ENCODE peak calls at places on chromosome 15, in nine cellular contexts. N is transverse colon, I is uterus, U is heart left ventricle, B is A549, E is esophagus squamous epithelium, Z is body of pancreas, J is IMR-90, W is tibial nerve. V is an unnamed sample.

GRCh38 chr15:35727627-35728026 is 181.7 kb upstream of the DPH6 start:
- DNase-seq in W (no peak), Z (no peak), J (no peak), I (no peak), B (no peak), E (no peak), U (no peak), N (no peak), V (no peak)

GRCh38 chr15:33098082-33099058 is 96.1 kb downstream of the FMN1 start:
- DNase-seq in E (no peak), I (no peak), W (no peak), N (no peak), B (no peak), J (peak), Z (no peak), U (no peak), V (no peak)

GRCh38 chr15:69756440-69756839 is 303.8 kb downstream of the RPLP1 start:
- DNase-seq in B (no peak), J (no peak), I (no peak), U (no peak), N (no peak), Z (no peak), W (no peak), E (no peak), V (no peak)

GRCh38 chr15:23866832-23867231 is 179.7 kb upstream of the NDN start:
- DNase-seq in N (no peak), B (peak), J (no peak), W (no peak), Z (no peak), E (no peak), U (no peak), I (no peak), V (no peak)

GRCh38 chr15:88108991-88109390 is 147.5 kb downstream of the NTRK3 start:
- DNase-seq in I (no peak), U (no peak), B (no peak), E (no peak), W (no peak), N (no peak), J (no peak), Z (no peak), V (no peak)

GRCh38 chr15:40991355-40991754 is 38.1 kb downstream of the CHAC1 start:
- DNase-seq in Z (no peak), U (no peak), J (no peak), E (no peak), B (no peak), I (no peak), N (no peak), W (no peak), V (no peak)

GRCh38 chr15:77825143-77825542 is 192.4 kb upstream of the LINGO1 start:
- DNase-seq in E (no peak), W (no peak), N (no peak), U (no peak), I (no peak), B (no peak), Z (no peak), J (no peak), V (no peak)

GRCh38 chr15:98513428-98513991 is 134.8 kb upstream of the IGF1R start:
- DNase-seq in U (no peak), N (no peak), Z (no peak), E (no peak), I (no peak), J (no peak), W (no peak), B (no peak), V (no peak)

GRCh38 chr15:97995881-97996603 is 35.5 kb downstream of the ARRDC4 start:
- DNase-seq in J (no peak), W (no peak), N (peak), U (no peak), E (no peak), Z (peak), I (peak), B (no peak), V (peak)

GRCh38 chr15:71476823-71477222 is 333.5 kb upstream of the NR2E3 start:
- DNase-seq in U (no peak), B (no peak), W (no peak), E (no peak), J (no peak), I (no peak), N (no peak), Z (no peak), V (no peak)

GRCh38 chr15:99037646-99038045 is 30.1 kb upstream of the PGPEP1L start:
- DNase-seq in B (no peak), E (no peak), I (no peak), Z (no peak), W (no peak), J (no peak), U (no peak), N (no peak), V (no peak)

GRCh38 chr15:34754674-34755418 is at the start of gene GJD2:
- DNase-seq in B (no peak), U (no peak), N (no peak), E (no peak), W (no peak), I (no peak), Z (peak), J (no peak), V (peak)

GRCh38 chr15:80893777-80894176 is 95.8 kb downstream of the MESD start:
- DNase-seq in N (no peak), I (no peak), E (no peak), B (no peak), Z (no peak), J (no peak), W (peak), U (peak), V (no peak)

GRCh38 chr15:58441376-58442070 is 9.7 kb downstream of the LIPC start:
- DNase-seq in U (no peak), N (no peak), Z (no peak), B (no peak), W (no peak), J (peak), E (no peak), I (no peak), V (no peak)

GRCh38 chr15:89399390-89400120 is 64.9 kb upstream of the POLG start:
- DNase-seq in U (no peak), J (no peak), N (peak), I (no peak), W (no peak), B (peak), E (no peak), Z (no peak), V (no peak)

GRCh38 chr15:100247228-100248225 is 94.2 kb downstream of the ADAMTS17 start:
- DNase-seq in I (peak), W (no peak), U (no peak), N (no peak), B (no peak), E (no peak), Z (no peak), J (no peak), V (no peak)

GRCh38 chr15:58401991-58402649 is 29.7 kb upstream of the LIPC start:
- DNase-seq in N (no peak), I (peak), Z (no peak), U (no peak), J (no peak), B (no peak), W (no peak), E (no peak), V (no peak)

GRCh38 chr15:87135109-87135508 is 1055.4 kb downstream of the AGBL1 start:
- DNase-seq in I (no peak), E (no peak), B (no peak), J (no peak), Z (no peak), W (no peak), N (no peak), U (no peak), V (no peak)

GRCh38 chr15:61159901-61160300 is 69.2 kb downstream of the RORA start:
- DNase-seq in U (no peak), N (no peak), W (no peak), B (no peak), I (no peak), E (no peak), J (no peak), Z (no peak), V (no peak)

GRCh38 chr15:31517711-31518110 is 191.1 kb downstream of the KLF13 start:
- DNase-seq in B (no peak), W (no peak), E (no peak), N (no peak), U (no peak), J (no peak), Z (no peak), I (no peak), V (no peak)

GRCh38 chr15:40190591-40190990 is 29.7 kb downstream of the BUB1B start:
- DNase-seq in W (no peak), U (no peak), J (peak), N (no peak), B (peak), I (no peak), E (no peak), Z (no peak), V (no peak)

GRCh38 chr15:81046290-81046689 is 45.6 kb downstream of the TLNRD1 start:
- DNase-seq in J (no peak), B (no peak), E (no peak), N (no peak), I (no peak), Z (no peak), U (no peak), W (no peak), V (no peak)

GRCh38 chr15:55915876-55916567 is 77.4 kb downstream of the NEDD4 start:
- DNase-seq in I (no peak), W (no peak), E (no peak), N (no peak), J (peak), B (no peak), Z (no peak), U (no peak), V (no peak)

DNA sequence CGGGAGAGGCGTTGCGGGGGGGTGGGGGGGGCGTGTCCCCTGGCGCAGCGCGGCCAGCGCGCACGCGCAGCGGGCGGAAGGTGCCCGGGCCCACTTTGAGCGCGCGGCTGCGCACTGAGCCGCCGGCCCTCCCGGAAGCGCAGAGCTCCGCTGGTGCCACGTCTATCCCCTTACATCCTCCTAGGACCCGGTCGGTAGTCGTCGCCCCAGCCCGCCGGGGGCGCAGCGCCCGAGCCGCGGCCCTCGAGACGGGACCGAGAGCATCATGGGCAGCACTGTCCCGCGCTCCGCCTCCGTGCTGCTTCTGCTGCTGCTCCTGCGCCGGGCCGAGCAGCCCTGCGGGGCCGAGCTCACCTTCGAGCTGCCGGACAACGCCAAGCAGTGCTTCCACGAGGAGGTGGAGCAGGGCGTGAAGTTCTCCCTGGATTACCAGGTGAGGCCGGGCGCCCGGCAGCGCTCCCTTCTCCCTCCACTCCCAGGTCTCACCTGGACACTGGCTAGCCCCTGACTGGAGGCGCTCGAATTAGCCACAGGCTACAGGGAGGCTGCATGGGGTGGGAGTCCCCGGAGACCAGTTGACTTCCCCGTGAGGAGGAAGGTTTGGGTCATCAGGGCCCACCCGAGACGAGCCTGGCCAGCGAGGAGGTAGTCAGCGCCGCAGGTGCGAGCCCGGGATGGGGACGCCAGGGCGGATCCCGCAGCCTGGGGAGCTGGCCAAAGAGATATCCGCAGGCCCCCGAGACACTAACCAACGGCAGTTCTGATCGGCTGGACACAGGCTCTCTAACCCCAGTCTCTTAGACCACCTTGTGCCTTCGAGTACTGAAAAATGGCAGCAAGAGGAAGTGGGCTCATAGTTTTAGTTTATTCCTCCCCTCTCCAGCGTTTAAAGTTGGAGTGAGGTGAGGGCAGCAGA is at the start of gene TMED3:
- DNase-seq in I (peak), J (peak), B (peak), U (peak), Z (peak), N (peak), E (no peak), W (no peak), V (peak)
- TF ChIP-seq POLR2A in I (no peak), J (peak), B (peak), U (no peak), Z (peak), N (no peak), E (peak), W (no peak), V (no peak)

GRCh38 chr15:47736123-47736786 is 18.9 kb downstream of the SEMA6D start:
- DNase-seq in J (peak), E (no peak), I (no peak), Z (no peak), B (no peak), U (no peak), N (no peak), W (no peak), V (no peak)

GRCh38 chr15:47741907-47742306 is 24.6 kb downstream of the SEMA6D start:
- DNase-seq in W (no peak), Z (no peak), U (no peak), I (no peak), B (no peak), J (no peak), E (no peak), N (no peak), V (no peak)

GRCh38 chr15:47741082-47741481 is 23.8 kb downstream of the SEMA6D start:
- DNase-seq in B (no peak), W (no peak), N (no peak), U (no peak), E (no peak), I (no peak), J (no peak), Z (no peak), V (no peak)

GRCh38 chr15:47733085-47733484 is 15.8 kb downstream of the SEMA6D start:
- DNase-seq in W (no peak), N (peak), Z (no peak), B (no peak), E (no peak), U (no peak), J (no peak), I (no peak), V (no peak)

GRCh38 chr15:47737424-47737823 is 20.1 kb downstream of the SEMA6D start:
- DNase-seq in E (no peak), I (no peak), B (no peak), J (peak), W (no peak), N (no peak), U (no peak), Z (no peak), V (no peak)
- TF ChIP-seq CTCF in E (no peak), I (no peak), B (no peak), J (no peak), W (no peak), N (no peak), U (no peak), Z (no peak), V (no peak)

GRCh38 chr15:66841953-66842681 is 140.1 kb downstream of the SMAD6 start:
- DNase-seq in N (peak), U (peak), J (peak), B (peak), I (peak), W (peak), Z (peak), E (peak), V (peak)
- TF ChIP-seq POLR2A in N (no peak), U (no peak), J (peak), B (peak), I (peak), W (no peak), Z (peak), E (no peak), V (peak)

GRCh38 chr15:84818221-84819131 is 1.3 kb downstream of the ALPK3 start:
- DNase-seq in U (peak), J (peak), E (no peak), W (no peak), B (no peak), Z (peak), N (no peak), I (no peak), V (peak)

GRCh38 chr15:84819791-84820190 is 2.6 kb downstream of the ALPK3 start:
- DNase-seq in E (no peak), B (no peak), I (no peak), W (no peak), N (no peak), Z (no peak), U (no peak), J (no peak), V (no peak)

GRCh38 chr15:84816694-84817460 is at the start of gene ALPK3:
- DNase-seq in B (no peak), I (no peak), J (no peak), E (no peak), W (no peak), U (peak), N (peak), Z (peak), V (peak)

GRCh38 chr15:84819291-84819768 is 2.2 kb downstream of the ALPK3 start:
- DNase-seq in U (peak), J (no peak), I (no peak), B (no peak), E (no peak), Z (no peak), W (no peak), N (no peak), V (peak)

DNA sequence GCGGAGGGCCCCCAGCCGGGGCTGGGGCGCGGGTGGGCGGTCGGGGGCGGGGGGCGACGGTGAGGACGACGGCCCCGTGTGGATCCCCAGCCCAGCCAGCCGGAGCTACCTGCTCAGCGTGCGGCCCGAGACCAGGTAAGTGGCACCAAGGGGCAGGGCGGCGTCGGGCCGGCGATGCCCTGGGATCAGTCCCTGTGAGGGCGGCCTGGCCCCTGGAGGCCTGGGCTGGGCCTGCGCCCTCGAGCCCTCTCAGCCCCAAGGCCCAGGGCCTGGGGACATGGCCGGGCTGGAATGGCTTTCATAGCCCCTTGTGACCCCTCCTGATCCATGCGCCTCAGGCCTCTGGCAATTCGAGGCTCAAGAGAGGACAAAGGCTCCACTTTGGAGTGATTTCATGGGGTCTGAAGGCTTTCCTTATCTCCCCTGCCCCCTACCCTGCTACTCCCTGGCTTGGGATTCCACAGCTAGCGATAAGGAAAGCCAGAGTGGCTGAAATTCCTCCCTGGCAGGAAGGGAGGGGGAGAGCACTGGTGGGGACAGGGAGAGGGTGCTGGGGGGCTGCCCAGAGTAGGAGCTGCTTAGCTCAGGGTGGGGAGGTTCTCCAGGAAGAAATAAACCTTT is 415 bp downstream of the ALPK3 start:
- DNase-seq in W (no peak), J (no peak), Z (no peak), N (no peak), B (no peak), I (no peak), E (no peak), U (no peak), V (no peak)
- TF ChIP-seq CTCF in W (peak), J (no peak), Z (no peak), N (no peak), B (no peak), I (no peak), E (no peak), U (no peak), V (no peak)

V was measured in adrenal gland.